ENCODE peak calls at places on chromosomes 13 and 19, in four cellular contexts. K is IMR-90, I is adrenal gland, Q is NB4. S is an unnamed sample.
A peak's percentile ranks its signal among the peaks of the same experiment; 100 is the strongest.

GRCh38 chr19:33441828-33442227 is 68.3 kb downstream of the CEBPG start:
- DNase-seq in K (no peak), Q (no peak), I (peak; percentile 21), S (no peak)

GRCh38 chr19:54439174-54439851 is 9.7 kb upstream of the LENG8 start:
- DNase-seq in I (no peak), K (no peak), Q (peak; percentile 55), S (peak; percentile 95)

GRCh38 chr13:109783815-109784589 is 2.4 kb downstream of the IRS2 start:
- DNase-seq in K (no peak), I (no peak), Q (peak; percentile 69), S (no peak)

GRCh38 chr19:10961073-10961762 is 388 bp downstream of the SMARCA4 start:
- DNase-seq in K (no peak), Q (peak; percentile 60), I (peak; percentile 66), S (peak; percentile 38)

GRCh38 chr13:49637989-49638388 is 9.7 kb downstream of the ARL11 start:
- DNase-seq in K (no peak), I (no peak), Q (no peak), S (no peak)

GRCh38 chr13:101623469-101624209 is 171.2 kb downstream of the ITGBL1 start:
- DNase-seq in I (no peak), Q (no peak), K (peak; percentile 24), S (no peak)

GRCh38 chr13:114128624-114129522 is 3.5 kb downstream of the RASA3 start:
- DNase-seq in K (peak; percentile 95), Q (peak; percentile 96), I (peak; percentile 87), S (peak; percentile 48)

GRCh38 chr13:39789451-39789850 is 134.0 kb downstream of the COG6 start:
- DNase-seq in K (no peak), I (no peak), Q (no peak), S (no peak)

GRCh38 chr19:2049741-2050348 is 1.2 kb downstream of the MKNK2 start:
- DNase-seq in K (peak; percentile 61), Q (peak; percentile 86), I (peak; percentile 95), S (peak; percentile 96)

GRCh38 chr13:82698941-82699340 is 1183.3 kb downstream of the SLITRK1 start:
- DNase-seq in Q (no peak), I (no peak), K (no peak), S (no peak)

GRCh38 chr19:46571495-46571894 is 29.6 kb upstream of the CALM3 start:
- DNase-seq in Q (peak; percentile 70), I (peak; percentile 39), K (no peak), S (no peak)

GRCh38 chr13:110297011-110297410 is 9.9 kb downstream of the COL4A1 start:
- DNase-seq in Q (no peak), K (no peak), I (peak; percentile 58), S (no peak)

GRCh38 chr19:13981467-13981866 is 24.7 kb downstream of the RFX1 start:
- DNase-seq in I (no peak), Q (no peak), K (no peak), S (no peak)

GRCh38 chr13:75195479-75196111 is 286.4 kb downstream of the TBC1D4 start:
- DNase-seq in Q (no peak), K (no peak), I (no peak), S (no peak)

GRCh38 chr19:13007292-13008045 is 12.2 kb downstream of the NFIX start:
- DNase-seq in I (no peak), Q (no peak), K (no peak), S (peak; percentile 73)

GRCh38 chr13:48004201-48004600 is 3.1 kb upstream of the SUCLA2 start:
- DNase-seq in K (no peak), Q (peak; percentile 31), I (no peak), S (no peak)

GRCh38 chr19:35351441-35352176 is 3.9 kb downstream of the FFAR1 start:
- DNase-seq in K (no peak), Q (no peak), I (no peak), S (no peak)

GRCh38 chr13:27419333-27419732 is 5.1 kb upstream of the GTF3A start:
- DNase-seq in K (peak; percentile 23), I (no peak), Q (no peak), S (no peak)

GRCh38 chr13:24185591-24186232 is 25.2 kb downstream of the SPATA13 start:
- DNase-seq in K (peak; percentile 81), Q (no peak), I (no peak), S (no peak)

GRCh38 chr13:24184855-24185254 is 24.3 kb downstream of the SPATA13 start:
- DNase-seq in I (no peak), K (no peak), Q (no peak), S (peak; percentile 49)

GRCh38 chr13:24183741-24184182 is 23.2 kb downstream of the SPATA13 start:
- DNase-seq in K (no peak), I (peak; percentile 77), Q (peak; percentile 33), S (peak; percentile 85)

GRCh38 chr13:24182703-24183081 is 22.2 kb downstream of the SPATA13 start:
- DNase-seq in I (no peak), Q (no peak), K (no peak), S (peak; percentile 57)

GRCh38 chr13:24184265-24184841 is 23.8 kb downstream of the SPATA13 start:
- DNase-seq in Q (no peak), I (no peak), K (no peak), S (no peak)
- TF ChIP-seq POLR2A in Q (no peak), I (no peak), K (no peak), S (peak; percentile 39)

GRCh38 chr13:35789335-35790166 is 313.1 kb upstream of the MAB21L1 start:
- DNase-seq in I (no peak), K (peak; percentile 61), Q (peak; percentile 51), S (no peak)
- TF ChIP-seq CTCF in I (peak; percentile 35), K (peak; percentile 66), Q (peak; percentile 40), S (peak; percentile 30)

GRCh38 chr13:36818483-36819063 is 449 bp upstream of the RFXAP start:
- DNase-seq in Q (no peak), K (no peak), I (no peak), S (no peak)

GRCh38 chr13:36819811-36820140 is 754 bp downstream of the RFXAP start:
- DNase-seq in I (peak; percentile 63), Q (peak; percentile 74), K (peak; percentile 36), S (no peak)

GRCh38 chr13:36817996-36818395 is 1.0 kb upstream of the RFXAP start:
- DNase-seq in Q (no peak), I (no peak), K (no peak), S (no peak)

GRCh38 chr13:36820222-36820621 is 1.2 kb downstream of the RFXAP start:
- DNase-seq in K (no peak), Q (peak; percentile 9), I (no peak), S (no peak)

GRCh38 chr13:36819064-36819810 is at the start of gene RFXAP:
- DNase-seq in Q (peak; percentile 92), I (peak; percentile 92), K (peak; percentile 81), S (peak; percentile 95)
- TF ChIP-seq POLR2A in Q (peak; percentile 94), I (no peak), K (no peak), S (peak; percentile 72)

GRCh38 chr13:96248103-96248502 is 158.2 kb downstream of the HS6ST3 start:
- DNase-seq in Q (no peak), I (no peak), K (no peak), S (no peak)

DNA sequence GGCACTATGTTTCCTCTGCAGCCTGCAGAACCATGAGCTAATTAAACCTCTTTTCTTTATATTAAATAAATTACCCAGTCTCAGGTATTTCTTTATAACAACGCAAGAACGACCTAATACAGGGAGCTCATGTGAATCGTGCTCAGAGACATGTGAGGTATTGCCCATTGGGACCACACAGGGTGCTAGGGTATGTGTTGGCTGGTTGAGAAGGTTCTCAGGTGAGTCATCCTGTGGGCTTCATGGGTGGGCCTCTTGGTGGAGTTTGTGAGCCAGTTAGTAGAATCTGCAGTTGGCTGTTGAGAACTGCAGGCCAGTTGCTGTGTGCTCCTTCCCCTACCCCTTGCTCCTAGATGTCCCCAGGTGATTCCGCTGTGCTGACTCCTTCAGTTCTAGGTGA is 163.0 kb downstream of the HS6ST3 start:
- DNase-seq in Q (no peak), K (no peak), I (no peak), S (no peak)
- TF ChIP-seq CTCF in Q (no peak), K (no peak), I (no peak), S (no peak)

DNA sequence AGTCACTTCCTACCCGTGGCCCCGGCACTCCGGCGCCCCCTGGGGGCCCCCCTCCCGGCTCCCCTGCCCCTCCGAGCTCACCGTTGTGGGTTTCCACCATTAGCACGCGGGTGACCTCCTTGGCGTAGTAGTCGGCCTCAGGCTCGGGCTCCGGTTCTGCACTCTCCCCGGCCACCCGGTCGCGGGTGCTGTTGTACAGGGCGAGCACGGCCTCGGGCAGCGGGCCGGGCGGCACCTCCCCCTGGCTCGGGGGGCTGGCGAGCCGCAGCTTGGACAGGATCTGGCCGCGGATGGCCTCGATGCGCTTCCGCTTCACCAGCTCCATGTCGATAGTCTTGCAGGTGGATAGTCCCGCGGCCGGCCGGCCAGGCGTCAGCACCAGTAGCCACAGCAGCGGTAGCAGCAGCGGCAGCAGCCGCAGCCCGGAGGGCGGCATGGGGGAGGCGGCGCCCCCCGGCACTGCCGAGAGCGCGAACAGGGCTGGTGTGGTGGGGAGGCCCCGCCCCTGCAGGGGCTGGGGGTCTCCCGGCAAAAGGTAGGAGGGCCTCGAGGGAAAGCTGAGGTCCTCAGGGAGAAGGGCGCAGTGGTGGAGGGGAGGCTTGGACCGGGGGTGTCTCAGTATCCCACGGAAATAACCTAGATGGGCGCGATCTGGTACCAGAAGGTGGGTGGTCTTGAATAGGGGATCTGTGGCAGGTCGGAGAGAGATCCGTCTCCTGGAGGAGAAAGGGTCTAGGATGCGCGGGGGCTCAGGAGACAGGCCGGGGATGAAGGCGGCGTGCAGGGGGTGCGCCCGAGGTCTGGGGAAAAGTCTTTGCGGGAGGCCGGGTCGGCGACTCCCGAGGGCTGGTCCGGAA is 885 bp downstream of the TGFB1 start:
- DNase-seq in I (peak; percentile 70), K (peak; percentile 44), Q (peak; percentile 74), S (peak; percentile 53)
- TF ChIP-seq POLR2A in I (no peak), K (peak; percentile 42), Q (no peak), S (no peak)

GRCh38 chr13:23081901-23082300 is 98.9 kb upstream of the SGCG start:
- DNase-seq in I (no peak), Q (peak; percentile 15), K (no peak), S (no peak)

GRCh38 chr13:23086951-23087350 is 93.8 kb upstream of the SGCG start:
- DNase-seq in Q (no peak), I (no peak), K (no peak), S (no peak)

GRCh38 chr13:23087884-23088283 is 92.9 kb upstream of the SGCG start:
- DNase-seq in Q (peak; percentile 43), K (peak; percentile 20), I (no peak), S (peak; percentile 24)
- TF ChIP-seq CTCF in Q (peak; percentile 84), K (peak; percentile 31), I (no peak), S (peak; percentile 23)